ENCODE peak calls at places on chromosome 19, in five cellular contexts. G, L, H, Y and Q are unnamed samples.

GRCh38 chr19:7522923-7523667 is 671 bp downstream of the MCOLN1 start:
- DNase-seq in G (no peak), L (no peak), H (no peak), Y (no peak), Q (no peak)

GRCh38 chr19:7397687-7398086 is 49.0 kb downstream of the ARHGEF18 start:
- DNase-seq in H (no peak), Y (no peak), G (no peak), L (no peak), Q (no peak)

GRCh38 chr19:43353606-43354304 is at the start of gene CD177:
- DNase-seq in Y (no peak), G (no peak), H (no peak), L (no peak), Q (no peak)

GRCh38 chr19:51784922-51785690 is 9.9 kb upstream of the FPR3 start:
- DNase-seq in H (no peak), G (no peak), Y (peak), L (no peak), Q (no peak)

GRCh38 chr19:18856385-18857126 is 24.8 kb downstream of the UPF1 start:
- DNase-seq in H (no peak), G (no peak), Y (no peak), L (no peak), Q (no peak)

GRCh38 chr19:10388957-10389356 is 8.6 kb upstream of the TYK2 start:
- DNase-seq in H (peak), L (no peak), Y (peak), G (peak), Q (peak)

GRCh38 chr19:45368737-45369340 is 1.5 kb downstream of the ERCC2 start:
- DNase-seq in L (no peak), Y (no peak), G (no peak), H (no peak), Q (no peak)

GRCh38 chr19:46490774-46491173 is 4.9 kb downstream of the PNMA8B start:
- DNase-seq in G (no peak), Y (no peak), L (no peak), H (no peak), Q (no peak)

GRCh38 chr19:13823256-13823655 is 28.0 kb downstream of the ZSWIM4 start:
- DNase-seq in L (no peak), Y (no peak), G (no peak), H (no peak), Q (no peak)

GRCh38 chr19:1232652-1233360 is 5.0 kb downstream of the CBARP start:
- DNase-seq in G (no peak), Y (no peak), H (no peak), L (no peak), Q (no peak)

GRCh38 chr19:40366697-40367561 is 18.4 kb downstream of the PLD3 start:
- DNase-seq in L (no peak), G (no peak), H (no peak), Y (no peak), Q (no peak)

GRCh38 chr19:15575406-15575805 is 39.6 kb upstream of the CYP4F8 start:
- DNase-seq in L (no peak), H (no peak), G (no peak), Y (no peak), Q (no peak)

GRCh38 chr19:56269348-56269747 is 3.2 kb upstream of the EDDM13 start:
- DNase-seq in H (no peak), G (no peak), L (no peak), Y (no peak), Q (no peak)

GRCh38 chr19:18967358-18968146 is 26.5 kb upstream of the HOMER3 start:
- DNase-seq in Y (no peak), G (no peak), L (no peak), H (no peak), Q (no peak)

GRCh38 chr19:45468803-45469131 is 971 bp downstream of the FOSB start:
- DNase-seq in L (no peak), G (no peak), H (no peak), Y (no peak), Q (no peak)

GRCh38 chr19:16315825-16316505 is 8.7 kb upstream of the KLF2 start:
- DNase-seq in G (no peak), Y (no peak), H (no peak), L (no peak), Q (no peak)

GRCh38 chr19:10315335-10316214 is at the start of gene FDX2:
- DNase-seq in L (no peak), G (peak), Y (peak), H (peak), Q (peak)

GRCh38 chr19:17908244-17908643 is 24.6 kb upstream of the CCDC124 start:
- DNase-seq in L (no peak), G (no peak), H (no peak), Y (no peak), Q (no peak)

GRCh38 chr19:50432221-50432626 is 468 bp upstream of the MYBPC2 start:
- DNase-seq in Y (no peak), L (no peak), G (no peak), H (peak), Q (no peak)

GRCh38 chr19:9757544-9758501 is 10.7 kb downstream of the ZNF846 start:
- DNase-seq in Y (no peak), G (no peak), L (no peak), H (no peak), Q (no peak)

GRCh38 chr19:18590273-18591272 is 2.0 kb downstream of the REX1BD start:
- DNase-seq in Y (no peak), H (no peak), L (no peak), G (no peak), Q (peak)

GRCh38 chr19:35513231-35513974 is at the start of gene DMKN:
- DNase-seq in H (peak), L (no peak), Y (no peak), G (no peak), Q (peak)

GRCh38 chr19:29129148-29129547 is 83.8 kb downstream of the UQCRFS1 start:
- DNase-seq in H (no peak), L (no peak), Y (no peak), G (no peak), Q (no peak)

GRCh38 chr19:3213159-3213558 is 11.3 kb upstream of the CELF5 start:
- DNase-seq in G (no peak), H (no peak), Y (no peak), L (no peak), Q (no peak)

GRCh38 chr19:47152205-47152604 is 21.6 kb downstream of the SAE1 start:
- DNase-seq in L (no peak), G (no peak), H (no peak), Y (no peak), Q (no peak)

GRCh38 chr19:22532388-22533310 is 101.5 kb upstream of the ZNF492 start:
- DNase-seq in L (no peak), G (no peak), H (no peak), Y (no peak), Q (no peak)

GRCh38 chr19:18437481-18438330 is at the start of gene ISYNA1:
- DNase-seq in L (no peak), G (peak), Y (peak), H (peak), Q (no peak)

GRCh38 chr19:40721140-40721486 is 4.2 kb downstream of the ITPKC start:
- DNase-seq in Y (no peak), L (no peak), H (no peak), G (no peak), Q (no peak)

GRCh38 chr19:18719541-18719940 is 36.1 kb downstream of the CRTC1 start:
- DNase-seq in L (no peak), H (no peak), G (no peak), Y (no peak), Q (no peak)

GRCh38 chr19:18425515-18426415 is 6.6 kb downstream of the SSBP4 start:
- DNase-seq in Y (no peak), H (no peak), L (no peak), G (no peak), Q (no peak)

GRCh38 chr19:55460670-55461258 is 678 bp downstream of the ISOC2 start:
- DNase-seq in Y (no peak), L (no peak), H (peak), G (no peak), Q (no peak)

GRCh38 chr19:5893907-5894703 is 9.5 kb downstream of the NDUFA11 start:
- DNase-seq in L (no peak), Y (no peak), G (no peak), H (no peak), Q (no peak)

GRCh38 chr19:47186337-47187022 is 44.5 kb downstream of the BBC3 start:
- DNase-seq in Y (peak), G (peak), H (no peak), L (no peak), Q (no peak)